ENCODE peak calls at places on chromosomes 16 and 17, in five cellular contexts. One of them, this sample, is unnamed. For H3K36me3, the result is how much of the 10 kb centered on the place peaks cover.

GRCh38 chr17:57997085-57997809 is 9.2 kb upstream of the VEZF1 start:
- DNase-seq in HepG2: no peak
- DNase-seq in K562: no peak
- DNase-seq in H1: no peak
- DNase-seq in GM12878: no peak
- DNase-seq in this sample: no peak

GRCh38 chr17:65177901-65178300 is 40.7 kb downstream of the RGS9 start:
- DNase-seq in HepG2: no peak
- DNase-seq in GM12878: no peak
- DNase-seq in K562: no peak
- DNase-seq in H1: no peak
- DNase-seq in this sample: no peak

GRCh38 chr17:15307686-15308085 is 33.7 kb downstream of the TEKT3 start:
- DNase-seq in K562: no peak
- DNase-seq in HepG2: no peak
- DNase-seq in GM12878: no peak
- DNase-seq in H1: no peak
- DNase-seq in this sample: no peak

GRCh38 chr17:82384051-82384729 is 12.6 kb downstream of the UTS2R start:
- DNase-seq in K562: no peak
- DNase-seq in GM12878: no peak
- DNase-seq in HepG2: peak
- DNase-seq in H1: no peak
- DNase-seq in this sample: no peak

GRCh38 chr16:67186550-67186950 is 2.8 kb upstream of the MATCAP1 start:
- DNase-seq in GM12878: no peak
- DNase-seq in HepG2: no peak
- DNase-seq in K562: no peak
- DNase-seq in H1: no peak
- DNase-seq in this sample: no peak

GRCh38 chr17:60904582-60904981 is 226.9 kb downstream of the BCAS3 start:
- DNase-seq in GM12878: no peak
- DNase-seq in H1: no peak
- DNase-seq in K562: no peak
- DNase-seq in HepG2: no peak
- DNase-seq in this sample: no peak

GRCh38 chr17:8426802-8427201 is 8.9 kb upstream of the NDEL1 start:
- DNase-seq in H1: no peak
- DNase-seq in K562: no peak
- DNase-seq in GM12878: no peak
- DNase-seq in HepG2: no peak
- DNase-seq in this sample: no peak

GRCh38 chr17:74552037-74552436 is 6.1 kb upstream of the CD300C start:
- DNase-seq in K562: no peak
- DNase-seq in HepG2: no peak
- DNase-seq in GM12878: no peak
- DNase-seq in H1: no peak
- DNase-seq in this sample: no peak

GRCh38 chr17:64070213-64070612 is 49.8 kb upstream of the ICAM2 start:
- DNase-seq in H1: no peak
- DNase-seq in GM12878: no peak
- DNase-seq in HepG2: no peak
- DNase-seq in K562: no peak
- DNase-seq in this sample: no peak

GRCh38 chr17:57723427-57724037 is 21.6 kb downstream of the CCDC182 start:
- DNase-seq in GM12878: no peak
- DNase-seq in H1: no peak
- DNase-seq in K562: no peak
- DNase-seq in HepG2: no peak
- DNase-seq in this sample: no peak

GRCh38 chr17:66915792-66916191 is 48.7 kb upstream of the CACNG4 start:
- DNase-seq in GM12878: no peak
- DNase-seq in H1: no peak
- DNase-seq in K562: no peak
- DNase-seq in HepG2: no peak
- DNase-seq in this sample: no peak

GRCh38 chr16:22641030-22641671 is 130.5 kb downstream of the NPIPB5 start:
- DNase-seq in H1: peak
- DNase-seq in K562: no peak
- DNase-seq in GM12878: no peak
- DNase-seq in HepG2: no peak
- DNase-seq in this sample: peak

GRCh38 chr17:76644995-76645394 is 1.4 kb upstream of the ST6GALNAC1 start:
- DNase-seq in H1: no peak
- DNase-seq in GM12878: no peak
- DNase-seq in HepG2: no peak
- DNase-seq in K562: no peak
- DNase-seq in this sample: no peak

GRCh38 chr16:64907844-64908243 is 214.0 kb downstream of the CDH11 start:
- DNase-seq in HepG2: no peak
- DNase-seq in K562: no peak
- DNase-seq in GM12878: no peak
- DNase-seq in H1: no peak
- DNase-seq in this sample: no peak

GRCh38 chr17:13864551-13864950 is 204.8 kb upstream of the COX10 start:
- DNase-seq in K562: no peak
- DNase-seq in H1: no peak
- DNase-seq in GM12878: no peak
- DNase-seq in HepG2: no peak
- DNase-seq in this sample: no peak

GRCh38 chr16:69880640-69881133 is 70.4 kb upstream of the CLEC18A start:
- DNase-seq in K562: no peak
- DNase-seq in HepG2: no peak
- DNase-seq in GM12878: no peak
- DNase-seq in H1: no peak
- DNase-seq in this sample: no peak

GRCh38 chr17:77929871-77930436 is 28.5 kb upstream of the TNRC6C start:
- DNase-seq in K562: no peak
- DNase-seq in GM12878: no peak
- DNase-seq in HepG2: no peak
- DNase-seq in H1: no peak
- DNase-seq in this sample: no peak

GRCh38 chr16:2497116-2497630 is 16.6 kb upstream of the ATP6V0C start:
- DNase-seq in K562: peak
- DNase-seq in GM12878: no peak
- DNase-seq in H1: no peak
- DNase-seq in HepG2: no peak
- DNase-seq in this sample: no peak

GRCh38 chr17:17739388-17740066 is 58.3 kb downstream of the RAI1 start:
- DNase-seq in HepG2: no peak
- DNase-seq in K562: peak
- DNase-seq in H1: no peak
- DNase-seq in GM12878: no peak
- DNase-seq in this sample: no peak

GRCh38 chr17:73142763-73143395 is 21.9 kb upstream of the SSTR2 start:
- DNase-seq in H1: no peak
- DNase-seq in K562: no peak
- DNase-seq in GM12878: no peak
- DNase-seq in HepG2: no peak
- DNase-seq in this sample: no peak

GRCh38 chr16:86824751-86825310 is 246.5 kb downstream of the FOXL1 start:
- DNase-seq in HepG2: no peak
- DNase-seq in GM12878: no peak
- DNase-seq in H1: no peak
- DNase-seq in K562: no peak
- DNase-seq in this sample: no peak

GRCh38 chr16:2388875-2389433 is 40.3 kb upstream of the CCNF start:
- DNase-seq in K562: no peak
- DNase-seq in H1: no peak
- DNase-seq in GM12878: no peak
- DNase-seq in HepG2: peak
- DNase-seq in this sample: no peak

GRCh38 chr16:27918755-27919154 is 144.8 kb downstream of the GSG1L start:
- DNase-seq in H1: no peak
- DNase-seq in GM12878: no peak
- DNase-seq in K562: no peak
- DNase-seq in HepG2: no peak
- DNase-seq in this sample: peak

GRCh38 chr17:59372138-59372751 is 40.8 kb downstream of the YPEL2 start:
- DNase-seq in K562: no peak
- DNase-seq in GM12878: peak
- DNase-seq in HepG2: no peak
- DNase-seq in H1: no peak
- DNase-seq in this sample: no peak

GRCh38 chr17:66944365-66945203 is 19.9 kb upstream of the CACNG4 start:
- DNase-seq in H1: no peak
- DNase-seq in GM12878: no peak
- DNase-seq in K562: no peak
- DNase-seq in HepG2: no peak
- DNase-seq in this sample: no peak

GRCh38 chr16:12371497-12371896 is 395.0 kb downstream of the SNX29 start:
- DNase-seq in GM12878: no peak
- DNase-seq in K562: no peak
- DNase-seq in HepG2: no peak
- DNase-seq in H1: no peak
- DNase-seq in this sample: no peak

GRCh38 chr16:5678371-5678770 is 580.8 kb upstream of the EEF2KMT start:
- DNase-seq in GM12878: no peak
- DNase-seq in K562: peak
- DNase-seq in H1: peak
- DNase-seq in HepG2: no peak
- DNase-seq in this sample: no peak

GRCh38 chr16:21650517-21650916 is 1.9 kb downstream of the IGSF6 start:
- DNase-seq in H1: no peak
- DNase-seq in K562: no peak
- DNase-seq in GM12878: no peak
- DNase-seq in HepG2: no peak
- DNase-seq in this sample: no peak

GRCh38 chr16:86673090-86673955 is 95.0 kb downstream of the FOXL1 start:
- DNase-seq in GM12878: no peak
- DNase-seq in K562: no peak
- DNase-seq in H1: no peak
- DNase-seq in HepG2: no peak
- DNase-seq in this sample: no peak

GRCh38 chr16:10045947-10046346 is 136.3 kb downstream of the GRIN2A start:
- DNase-seq in HepG2: no peak
- DNase-seq in GM12878: no peak
- DNase-seq in K562: no peak
- DNase-seq in H1: no peak
- DNase-seq in this sample: no peak

DNA sequence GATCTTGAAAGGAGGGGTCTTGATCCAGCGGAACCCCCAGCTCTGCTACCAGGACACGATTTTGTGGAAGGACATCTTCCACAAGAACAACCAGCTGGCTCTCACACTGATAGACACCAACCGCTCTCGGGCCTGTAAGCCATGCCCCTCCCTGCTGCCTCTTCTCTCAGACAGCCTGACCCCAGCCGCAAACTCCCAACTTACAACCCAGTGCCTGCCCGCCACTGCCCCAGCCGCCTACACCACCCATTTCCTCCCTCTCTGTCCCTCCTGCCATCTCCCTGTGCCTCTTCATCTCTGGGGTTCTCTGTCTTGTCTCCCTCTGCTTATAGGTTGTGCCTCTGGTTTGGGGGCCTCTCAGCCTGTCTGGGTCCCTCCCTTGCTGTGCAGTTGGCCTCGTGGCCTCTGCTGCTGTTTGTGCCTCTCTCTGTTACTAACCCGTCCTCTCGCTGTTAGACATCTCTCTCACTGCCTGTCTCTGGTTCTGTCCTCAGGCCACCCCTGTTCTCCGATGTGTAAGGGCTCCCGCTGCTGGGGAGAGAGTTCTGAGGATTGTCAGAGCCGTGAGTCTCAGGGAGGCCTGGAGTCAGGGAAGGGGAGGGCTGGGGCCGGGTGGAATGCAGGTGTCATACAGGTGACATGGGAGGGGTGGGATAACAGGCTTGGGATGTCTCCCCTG is 9.6 kb downstream of the ERBB2 start:
- DNase-seq in H1: no peak
- DNase-seq in GM12878: no peak
- DNase-seq in HepG2: no peak
- DNase-seq in K562: no peak
- DNase-seq in this sample: no peak
- H3K36me3 ChIP-seq in H1: under half
- H3K36me3 ChIP-seq in GM12878: under half
- H3K36me3 ChIP-seq in HepG2: half or more
- H3K36me3 ChIP-seq in K562: under half
- H3K36me3 ChIP-seq in this sample: under half

GRCh38 chr17:5557485-5557884 is 26.8 kb downstream of the NLRP1 start:
- DNase-seq in H1: no peak
- DNase-seq in K562: no peak
- DNase-seq in GM12878: no peak
- DNase-seq in HepG2: no peak
- DNase-seq in this sample: no peak
- TF ChIP-seq SP1 in H1: no peak
- TF ChIP-seq SP1 in K562: no peak
- TF ChIP-seq SP1 in GM12878: no peak
- TF ChIP-seq SP1 in HepG2: no peak
- TF ChIP-seq SP1 in this sample: no peak

DNA sequence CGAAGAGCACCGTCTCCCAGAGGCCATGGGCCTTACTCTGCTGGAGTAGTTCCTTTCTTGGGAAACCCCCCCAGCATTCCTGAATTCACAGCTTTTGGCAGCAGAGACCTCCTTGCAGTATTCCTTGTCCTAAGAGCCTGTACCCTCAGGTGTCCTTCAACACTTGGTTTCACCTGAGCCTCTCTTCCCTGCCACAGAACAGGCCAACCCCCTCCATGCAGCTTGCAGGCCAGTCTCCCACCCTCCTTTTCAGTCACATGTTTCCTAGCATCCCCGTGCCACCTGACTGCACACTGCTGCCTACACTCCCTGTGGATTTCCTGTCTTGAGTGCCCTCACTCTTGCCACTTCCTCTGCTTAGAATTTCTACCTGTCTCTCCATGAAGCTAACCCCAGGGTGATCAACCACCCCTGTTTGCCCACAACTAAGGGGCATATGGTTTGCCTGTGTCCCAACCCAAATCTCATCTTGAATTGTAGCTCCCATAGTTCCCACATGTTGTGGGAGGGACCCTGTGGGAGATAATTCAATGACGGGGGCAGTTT is 65.5 kb downstream of the DYNLRB2 start:
- DNase-seq in HepG2: no peak
- DNase-seq in GM12878: no peak
- DNase-seq in K562: no peak
- DNase-seq in H1: no peak
- DNase-seq in this sample: no peak
- H3K36me3 ChIP-seq in HepG2: under half
- H3K36me3 ChIP-seq in GM12878: under half
- H3K36me3 ChIP-seq in K562: under half
- H3K36me3 ChIP-seq in H1: under half
- H3K36me3 ChIP-seq in this sample: under half

DNA sequence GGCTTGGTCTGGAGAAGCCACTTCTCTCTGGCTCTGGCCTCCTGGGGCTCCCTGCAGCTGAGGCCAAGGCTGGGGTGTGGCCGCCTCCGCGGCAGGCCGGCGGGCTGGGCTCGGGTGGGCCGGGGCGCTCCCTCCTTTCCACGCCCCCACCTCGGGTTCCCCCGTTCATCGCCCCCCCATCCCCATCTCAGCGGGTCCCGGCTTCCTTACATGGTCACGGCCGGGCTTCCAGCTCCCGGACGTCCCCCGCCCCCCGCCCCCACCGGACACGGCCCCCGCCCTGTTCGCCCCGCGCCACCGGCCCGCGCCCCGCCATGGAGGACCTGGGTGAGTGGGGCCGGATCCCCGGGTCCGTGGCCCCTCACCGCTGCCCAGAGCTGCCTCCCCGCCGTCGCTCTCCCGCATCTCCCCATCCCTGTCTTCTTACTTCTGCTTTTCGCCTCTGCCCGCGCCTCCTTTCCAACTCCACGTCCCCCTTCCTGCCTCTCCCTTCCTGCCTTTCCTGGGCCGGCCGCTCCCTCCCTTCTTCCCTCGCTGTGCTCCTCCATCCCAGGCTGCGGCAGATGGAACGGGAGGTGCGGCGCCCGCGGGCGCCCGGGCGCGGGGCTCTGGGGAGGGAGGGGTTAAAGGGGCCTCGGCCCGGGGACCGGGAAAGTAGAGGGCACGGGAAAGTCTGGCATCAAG is at the start of gene TGFB1I1:
- DNase-seq in K562: no peak
- DNase-seq in GM12878: no peak
- DNase-seq in H1: peak
- DNase-seq in HepG2: no peak
- DNase-seq in this sample: no peak
- TF ChIP-seq SP1 in K562: no peak
- TF ChIP-seq SP1 in GM12878: no peak
- TF ChIP-seq SP1 in H1: no peak
- TF ChIP-seq SP1 in HepG2: no peak
- TF ChIP-seq SP1 in this sample: no peak